ENCODE peak calls at places on chromosomes 6 and 20, in seven cellular contexts. M is suprapubic skin, P is IMR-90, U is AG04450, L is fibroblast of lung, V is fibroblast of mammary gland, D is foreskin fibroblast. A is an unnamed sample.

GRCh38 chr6:162178266-162178665 is 549.3 kb downstream of the PRKN start:
- DNase-seq in V (no peak), L (no peak), U (no peak), P (no peak), M (no peak), D (no peak), A (no peak)

GRCh38 chr6:168618546-168619315 is 177.7 kb downstream of the SMOC2 start:
- DNase-seq in U (no peak), V (no peak), L (no peak), M (no peak), D (no peak), P (no peak), A (no peak)

GRCh38 chr6:136655251-136656014 is 105.2 kb upstream of the MAP7 start:
- DNase-seq in M (no peak), P (no peak), U (no peak), L (no peak), D (no peak), V (no peak), A (no peak)

GRCh38 chr6:87572860-87573259 is 16.9 kb downstream of the RARS2 start:
- DNase-seq in L (no peak), V (no peak), U (no peak), M (no peak), D (no peak), P (no peak), A (no peak)

GRCh38 chr20:853406-853996 is 20.0 kb downstream of the FAM110A start:
- DNase-seq in P (no peak), V (no peak), L (no peak), U (no peak), D (no peak), M (no peak), A (no peak)

GRCh38 chr20:49889943-49890650 is 25.2 kb downstream of the SPATA2 start:
- DNase-seq in V (no peak), D (no peak), M (no peak), L (no peak), U (no peak), P (no peak), A (no peak)

GRCh38 chr20:48040491-48040890 is 255.2 kb upstream of the SULF2 start:
- DNase-seq in D (no peak), V (no peak), U (no peak), L (no peak), P (no peak), M (no peak), A (no peak)

GRCh38 chr6:134853111-134854055 is 96.5 kb downstream of the ALDH8A1 start:
- DNase-seq in P (peak; percentile 79), D (peak; percentile 76), M (no peak), U (no peak), V (peak; percentile 76), L (peak; percentile 32), A (peak; percentile 37)

GRCh38 chr20:43942661-43943285 is 28.1 kb downstream of the TOX2 start:
- DNase-seq in D (peak; percentile 49), L (peak; percentile 80), P (peak; percentile 85), U (no peak), M (no peak), V (peak; percentile 68), A (no peak)

GRCh38 chr6:148518371-148519156 is 175.9 kb downstream of the SASH1 start:
- DNase-seq in V (no peak), D (no peak), P (no peak), M (no peak), U (no peak), L (no peak), A (no peak)

GRCh38 chr6:1767481-1768246 is 157.9 kb downstream of the FOXC1 start:
- DNase-seq in U (no peak), M (no peak), L (peak; percentile 16), P (peak; percentile 46), V (peak; percentile 79), D (peak; percentile 77), A (peak; percentile 79)

GRCh38 chr6:132931937-132932336 is 117.6 kb downstream of the RPS12 start:
- DNase-seq in D (peak; percentile 62), M (no peak), L (peak; percentile 84), P (peak; percentile 76), U (no peak), V (peak; percentile 83), A (peak; percentile 83)

GRCh38 chr6:108168501-108168979 is 2.7 kb downstream of the NR2E1 start:
- DNase-seq in P (no peak), U (no peak), L (no peak), M (no peak), D (no peak), V (peak; percentile 19), A (no peak)

GRCh38 chr20:20409326-20409725 is 41.4 kb downstream of the INSM1 start:
- DNase-seq in L (no peak), U (no peak), M (no peak), P (no peak), V (no peak), D (no peak), A (no peak)

GRCh38 chr20:327946-328563 is 2.7 kb downstream of the SOX12 start:
- DNase-seq in U (no peak), V (peak; percentile 35), L (peak; percentile 37), D (no peak), P (peak; percentile 20), M (no peak), A (no peak)

GRCh38 chr20:4008877-4009276 is 6.5 kb downstream of the RNF24 start:
- DNase-seq in V (no peak), U (no peak), L (no peak), P (no peak), D (no peak), M (no peak), A (no peak)

GRCh38 chr6:7496266-7496875 is 45.1 kb upstream of the DSP start:
- DNase-seq in D (peak; percentile 1), M (no peak), V (peak; percentile 2), P (peak; percentile 12), L (no peak), U (no peak), A (no peak)

GRCh38 chr6:156780962-156781705 is 4.0 kb downstream of the ARID1B start:
- DNase-seq in L (no peak), V (no peak), D (no peak), P (no peak), U (no peak), M (no peak), A (no peak)

GRCh38 chr6:15427360-15428070 is 181.6 kb downstream of the JARID2 start:
- DNase-seq in V (peak; percentile 21), P (peak; percentile 62), L (peak; percentile 56), U (no peak), M (no peak), D (no peak), A (no peak)

GRCh38 chr6:136647363-136647763 is 97.1 kb upstream of the MAP7 start:
- DNase-seq in M (no peak), P (peak; percentile 97), L (peak; percentile 90), V (peak; percentile 93), U (peak; percentile 86), D (peak; percentile 76), A (no peak)

DNA sequence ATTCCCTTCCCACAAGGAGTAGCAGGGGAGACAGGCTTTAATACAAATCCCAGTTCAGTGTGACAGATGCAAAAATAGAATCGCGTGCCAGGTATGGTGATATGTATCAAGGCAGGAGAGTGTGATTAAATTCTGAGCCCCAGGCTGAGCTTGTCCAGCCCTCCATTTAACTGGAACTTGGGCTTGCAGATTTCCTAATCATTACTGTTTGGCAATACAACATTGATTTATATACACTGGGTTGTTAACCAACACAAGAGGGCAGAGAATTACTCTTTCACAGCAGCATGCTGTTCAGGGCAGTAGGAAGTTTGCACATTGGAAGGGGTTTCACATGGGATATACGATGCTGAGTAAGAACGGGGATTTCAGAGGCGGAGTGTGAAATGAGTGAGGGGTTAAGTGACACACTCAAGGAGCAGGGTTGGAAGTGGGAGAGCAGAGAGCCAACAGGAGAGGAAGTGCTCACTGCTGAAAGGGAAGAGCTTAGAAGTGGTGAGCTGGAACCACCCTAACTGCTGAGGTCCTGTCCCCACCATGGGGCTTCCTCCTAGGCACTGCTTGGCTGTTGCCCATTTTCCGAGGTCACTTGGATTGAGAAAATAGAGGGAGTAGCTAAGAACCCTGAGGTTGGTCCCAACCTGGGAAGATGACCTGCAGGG is 70.9 kb upstream of the ATXN1 start:
- DNase-seq in U (no peak), V (no peak), D (no peak), P (peak; percentile 10), L (peak; percentile 70), M (no peak), A (no peak)
- TF ChIP-seq CTCF in U (no peak), V (no peak), D (no peak), P (no peak), L (no peak), M (no peak), A (no peak)

GRCh38 chr20:37071481-37071911 is 24.3 kb downstream of the RBL1 start:
- DNase-seq in U (no peak), L (peak; percentile 22), P (peak; percentile 67), D (no peak), M (no peak), V (peak; percentile 55), A (peak; percentile 5)

GRCh38 chr20:37077009-37077408 is 18.8 kb downstream of the RBL1 start:
- DNase-seq in L (no peak), D (no peak), P (no peak), U (no peak), V (no peak), M (no peak), A (no peak)

GRCh38 chr20:37075932-37076685 is 19.7 kb downstream of the RBL1 start:
- DNase-seq in M (no peak), V (no peak), U (no peak), P (peak; percentile 52), D (no peak), L (no peak), A (no peak)

DNA sequence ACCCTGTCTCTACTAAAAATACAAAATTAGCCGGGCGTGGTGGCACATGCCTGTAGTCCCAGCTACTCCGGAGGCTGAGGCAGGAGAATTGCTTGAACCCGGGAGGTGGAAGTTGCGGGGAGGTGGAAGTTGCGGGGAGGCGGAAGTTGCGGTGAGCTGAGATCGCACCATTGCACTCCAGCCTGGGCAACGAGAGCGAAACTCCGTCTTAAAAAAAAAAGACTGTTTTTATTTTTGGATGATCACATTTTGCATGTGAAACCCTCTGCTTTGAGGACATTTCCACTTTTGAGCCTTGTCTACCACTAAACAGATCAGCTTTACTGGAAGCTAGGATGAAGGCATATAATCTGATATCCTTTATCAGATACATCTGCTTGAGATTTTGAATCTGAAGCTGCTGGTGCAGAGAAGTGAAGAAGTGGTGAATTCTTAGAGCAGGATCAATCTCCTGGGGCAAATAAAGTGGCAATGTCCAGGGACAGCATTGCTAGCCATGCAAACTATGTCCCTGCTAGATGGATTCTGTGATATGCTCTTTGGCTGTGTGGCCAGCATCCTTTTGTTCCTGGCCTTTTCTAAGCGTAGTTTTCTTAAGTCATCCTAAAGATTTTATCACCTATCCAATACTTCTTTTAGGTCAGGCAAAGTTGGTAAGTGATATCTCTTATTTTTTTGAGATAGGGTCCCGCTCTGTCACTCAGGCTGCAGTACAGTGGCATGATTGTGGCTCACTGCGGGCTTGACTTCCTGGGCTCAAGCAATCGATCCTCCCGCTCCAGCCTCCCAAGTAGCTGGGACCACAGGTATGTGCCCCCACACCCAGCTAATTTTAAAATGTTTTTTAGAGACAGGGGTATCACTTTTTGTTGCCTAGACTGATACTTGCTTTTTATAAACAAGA is 23.3 kb downstream of the RBL1 start:
- DNase-seq in D (no peak), U (no peak), V (no peak), M (no peak), P (no peak), L (no peak), A (no peak)
- H3K4me3 ChIP-seq in D (no peak overlapping the region), U (no peak overlapping the region), V (no peak overlapping the region), M (no peak overlapping the region), P (no peak overlapping the region), L (no peak overlapping the region), A (no peak overlapping the region)

GRCh38 chr20:62237772-62238568 is at the start of gene OSBPL2:
- DNase-seq in V (peak; percentile 94), D (peak; percentile 96), M (peak; percentile 100), P (peak; percentile 95), L (peak; percentile 95), U (peak; percentile 91), A (peak; percentile 86)
- TF ChIP-seq CTCF in V (no peak), D (no peak), M (no peak), P (no peak), L (no peak), U (no peak), A (no peak)

GRCh38 chr6:46378882-46379405 is 112.3 kb downstream of the RCAN2 start:
- DNase-seq in V (no peak), U (no peak), P (no peak), L (no peak), M (no peak), D (no peak), A (no peak)
- H3K4me3 ChIP-seq in V (no peak overlapping the region), U (no peak overlapping the region), P (no peak overlapping the region), L (no peak overlapping the region), M (no peak overlapping the region), D (no peak overlapping the region), A (no peak overlapping the region)

A was measured in retinal pigment epithelial cell.